ENCODE peak calls at places on chromosome 20, in nine cellular contexts. C, K, D, G, Z, O, E, U and Q are unnamed samples.
A peak's percentile ranks its signal among the peaks of the same experiment; 100 is the strongest.

GRCh38 chr20:47574616-47575401 is 73.1 kb downstream of the NCOA3 start:
- DNase-seq in C (peak; percentile 10), K (peak; percentile 55), D (no peak), G (peak; percentile 31), Z (no peak), O (peak; percentile 51), E (peak; percentile 51), U (peak; percentile 45), Q (no peak)

GRCh38 chr20:45044084-45044573 is 56.8 kb downstream of the KCNS1 start:
- DNase-seq in C (peak; percentile 55), K (peak; percentile 93), D (no peak), G (peak; percentile 58), Z (no peak), O (peak; percentile 77), E (peak; percentile 87), U (peak; percentile 86), Q (no peak)

GRCh38 chr20:23562721-23563342 is 5.5 kb downstream of the CST9L start:
- DNase-seq in C (no peak), K (no peak), D (no peak), G (no peak), Z (no peak), O (no peak), E (no peak), U (no peak), Q (no peak)

GRCh38 chr20:51553897-51554504 is 11.5 kb upstream of the NFATC2 start:
- DNase-seq in C (no peak), K (peak; percentile 90), D (no peak), G (no peak), Z (no peak), O (no peak), E (no peak), U (peak; percentile 87), Q (no peak)

GRCh38 chr20:31670371-31671228 is 32.9 kb downstream of the COX4I2 start:
- DNase-seq in C (no peak), K (no peak), D (peak; percentile 78), G (no peak), Z (no peak), O (no peak), E (no peak), U (no peak), Q (no peak)

GRCh38 chr20:56720620-56721213 is 91.6 kb downstream of the TFAP2C start:
- DNase-seq in C (no peak), K (no peak), D (no peak), G (no peak), Z (no peak), O (no peak), E (no peak), U (no peak), Q (no peak)

GRCh38 chr20:34142121-34142520 is 30.1 kb upstream of the EIF2S2 start:
- DNase-seq in C (no peak), K (no peak), D (no peak), G (no peak), Z (no peak), O (no peak), E (no peak), U (no peak), Q (no peak)

GRCh38 chr20:62742979-62743776 is 34.5 kb downstream of the NTSR1 start:
- DNase-seq in C (no peak), K (no peak), D (peak; percentile 5), G (no peak), Z (peak; percentile 2), O (no peak), E (no peak), U (no peak), Q (no peak)

GRCh38 chr20:63219447-63219821 is 3.5 kb upstream of the YTHDF1 start:
- DNase-seq in C (no peak), K (no peak), D (no peak), G (no peak), Z (no peak), O (no peak), E (no peak), U (no peak), Q (no peak)

GRCh38 chr20:46572181-46572580 is 21.7 kb upstream of the OCSTAMP start:
- DNase-seq in C (no peak), K (no peak), D (peak; percentile 61), G (no peak), Z (no peak), O (no peak), E (no peak), U (no peak), Q (no peak)

GRCh38 chr20:17394411-17394810 is 136.8 kb downstream of the BFSP1 start:
- DNase-seq in C (no peak), K (peak; percentile 4), D (no peak), G (no peak), Z (no peak), O (no peak), E (no peak), U (no peak), Q (no peak)

GRCh38 chr20:19129976-19130612 is 82.3 kb upstream of the SLC24A3 start:
- DNase-seq in C (no peak), K (no peak), D (no peak), G (peak; percentile 82), Z (no peak), O (no peak), E (no peak), U (no peak), Q (no peak)

GRCh38 chr20:57048027-57048869 is 218.2 kb downstream of the BMP7 start:
- DNase-seq in C (peak; percentile 87), K (peak; percentile 81), D (no peak), G (no peak), Z (no peak), O (peak; percentile 38), E (peak; percentile 98), U (peak; percentile 32), Q (peak; percentile 21)

GRCh38 chr20:697826-698225 is 22.2 kb upstream of the SCRT2 start:
- DNase-seq in C (no peak), K (no peak), D (no peak), G (no peak), Z (no peak), O (no peak), E (no peak), U (no peak), Q (no peak)

GRCh38 chr20:51400051-51400926 is 142.2 kb downstream of the NFATC2 start:
- DNase-seq in C (no peak), K (peak; percentile 58), D (no peak), G (no peak), Z (peak; percentile 59), O (peak; percentile 93), E (no peak), U (no peak), Q (peak; percentile 87)

GRCh38 chr20:46974669-46975434 is 80.2 kb downstream of the EYA2 start:
- DNase-seq in C (no peak), K (no peak), D (no peak), G (no peak), Z (no peak), O (no peak), E (no peak), U (no peak), Q (no peak)

GRCh38 chr20:44209691-44210421 is 715 bp downstream of the OSER1 start:
- DNase-seq in C (peak; percentile 29), K (peak; percentile 62), D (no peak), G (no peak), Z (no peak), O (peak; percentile 17), E (no peak), U (peak; percentile 52), Q (no peak)

GRCh38 chr20:19969507-19970255 is 47.5 kb upstream of the NAA20 start:
- DNase-seq in C (no peak), K (no peak), D (no peak), G (no peak), Z (no peak), O (no peak), E (no peak), U (no peak), Q (no peak)

GRCh38 chr20:50750145-50750671 is 18.8 kb downstream of the PARD6B start:
- DNase-seq in C (no peak), K (no peak), D (no peak), G (no peak), Z (no peak), O (no peak), E (no peak), U (no peak), Q (no peak)

GRCh38 chr20:31819083-31819784 is at the start of gene MYLK2:
- DNase-seq in C (no peak), K (no peak), D (peak; percentile 54), G (peak; percentile 38), Z (no peak), O (no peak), E (no peak), U (no peak), Q (no peak)

GRCh38 chr20:9306521-9306920 is 207.9 kb upstream of the LAMP5 start:
- DNase-seq in C (no peak), K (peak; percentile 73), D (no peak), G (no peak), Z (no peak), O (no peak), E (no peak), U (peak; percentile 94), Q (no peak)

GRCh38 chr20:60966031-60966430 is 286.0 kb upstream of the CDH4 start:
- DNase-seq in C (no peak), K (no peak), D (no peak), G (no peak), Z (no peak), O (no peak), E (no peak), U (no peak), Q (no peak)

GRCh38 chr20:62985089-62985778 is 21.5 kb downstream of the BHLHE23 start:
- DNase-seq in C (no peak), K (no peak), D (peak; percentile 45), G (peak; percentile 60), Z (no peak), O (no peak), E (no peak), U (no peak), Q (no peak)